ENCODE peak calls at places on chromosomes 3 and 15, in seven cellular contexts. M is neuronal stem cell, A is mesendoderm, G is H1, R is IMR-90, F is mesenchymal stem cell, L is trophoblast cell. I is an unnamed sample.
A peak's percentile ranks its signal among the peaks of the same experiment; 100 is the strongest.

GRCh38 chr15:56017920-56018319 is 24.5 kb upstream of the NEDD4 start:
- DNase-seq in M (no peak), L (no peak), A (peak; percentile 16), G (no peak), R (no peak), F (peak; percentile 24), I (no peak)

GRCh38 chr3:39329493-39329892 is at the start of gene CCR8:
- DNase-seq in F (no peak), R (no peak), A (peak; percentile 6), G (no peak), M (no peak), L (no peak), I (no peak)

GRCh38 chr3:141410408-141410807 is 42.1 kb downstream of the ZBTB38 start:
- DNase-seq in G (no peak), A (peak; percentile 35), F (peak; percentile 79), R (peak; percentile 83), L (no peak), M (no peak), I (no peak)

GRCh38 chr3:118108769-118109168 is 925.9 kb downstream of the IGSF11 start:
- DNase-seq in L (no peak), F (no peak), A (peak; percentile 21), R (no peak), M (no peak), G (no peak), I (no peak)

GRCh38 chr15:99148851-99149276 is 44.0 kb downstream of the SYNM start:
- DNase-seq in M (no peak), R (no peak), G (no peak), F (no peak), L (no peak), A (no peak), I (peak; percentile 23)

GRCh38 chr15:64288999-64289398 is 67.0 kb downstream of the CSNK1G1 start:
- DNase-seq in R (no peak), G (no peak), M (no peak), L (no peak), A (no peak), F (peak; percentile 55), I (no peak)

GRCh38 chr15:66854012-66854965 is 152.3 kb downstream of the SMAD6 start:
- DNase-seq in F (no peak), L (no peak), M (no peak), G (no peak), R (no peak), A (no peak), I (peak; percentile 42)

GRCh38 chr3:139121513-139122220 is 77.0 kb upstream of the PRR23C start:
- DNase-seq in F (no peak), R (peak; percentile 73), M (no peak), L (no peak), A (no peak), G (no peak), I (no peak)

GRCh38 chr15:73319460-73320245 is 49.1 kb downstream of the HCN4 start:
- DNase-seq in L (no peak), R (no peak), A (no peak), F (no peak), M (no peak), G (no peak), I (no peak)

GRCh38 chr3:82354181-82354696 is 592.8 kb upstream of the GBE1 start:
- DNase-seq in A (peak; percentile 10), R (no peak), G (no peak), M (no peak), L (no peak), F (no peak), I (no peak)

GRCh38 chr3:152104847-152105415 is 163.8 kb upstream of the MBNL1 start:
- DNase-seq in G (no peak), R (no peak), A (no peak), M (no peak), F (no peak), L (no peak), I (no peak)

GRCh38 chr3:184262166-184262926 is 993 bp upstream of the CAMK2N2 start:
- DNase-seq in F (no peak), M (no peak), G (no peak), R (peak; percentile 2), A (peak; percentile 8), L (no peak), I (peak; percentile 38)

GRCh38 chr15:82812994-82813393 is 3.6 kb downstream of the WHAMM start:
- DNase-seq in L (no peak), A (no peak), F (peak; percentile 21), R (no peak), G (no peak), M (no peak), I (no peak)

GRCh38 chr3:80052271-80052670 is 284.5 kb upstream of the ROBO1 start:
- DNase-seq in R (no peak), L (no peak), G (no peak), M (no peak), F (no peak), A (no peak), I (no peak)

GRCh38 chr15:27241942-27242341 is 271.0 kb downstream of the GABRG3 start:
- DNase-seq in F (no peak), R (no peak), L (no peak), G (no peak), M (no peak), A (peak; percentile 58), I (no peak)

DNA sequence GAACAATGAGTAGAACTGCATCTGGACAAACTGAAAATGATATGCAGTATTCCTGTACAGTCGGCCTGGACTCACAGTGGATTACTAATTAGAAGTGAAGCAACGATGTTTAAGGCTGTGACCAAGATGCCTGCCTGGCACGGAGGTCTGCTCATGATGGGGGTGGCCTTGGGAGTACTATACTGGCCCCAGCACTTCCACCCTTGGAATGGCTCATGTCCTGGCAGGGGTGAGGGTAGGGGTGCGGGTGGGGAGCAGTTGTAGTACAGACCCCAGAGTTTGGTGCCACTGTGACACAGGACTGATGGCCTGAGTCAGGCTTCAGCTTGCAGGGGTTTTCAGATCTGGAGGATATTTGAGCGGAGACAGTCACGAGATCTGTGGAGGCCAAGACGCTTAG is 55.1 kb upstream of the ICE2 start:
- DNase-seq in A (no peak), R (no peak), F (no peak), M (no peak), L (no peak), G (no peak), I (no peak)
- H4K8ac ChIP-seq in A (no peak overlapping the region), R (no peak overlapping the region), F (no peak overlapping the region), M (no peak overlapping the region), L (no peak overlapping the region), G (no peak overlapping the region), I (no peak overlapping the region)

GRCh38 chr15:68430471-68431036 is 1.4 kb downstream of the ITGA11 start:
- DNase-seq in R (no peak), L (no peak), G (no peak), A (no peak), M (no peak), F (no peak), I (peak; percentile 19)

GRCh38 chr15:68431037-68431791 is 749 bp downstream of the ITGA11 start:
- DNase-seq in F (no peak), M (peak; percentile 31), G (no peak), L (no peak), A (peak; percentile 21), R (no peak), I (peak; percentile 44)

GRCh38 chr15:68433551-68433950 is 1.6 kb upstream of the ITGA11 start:
- DNase-seq in L (no peak), R (no peak), M (no peak), G (no peak), A (no peak), F (no peak), I (no peak)

GRCh38 chr15:68432665-68433064 is 702 bp upstream of the ITGA11 start:
- DNase-seq in M (no peak), L (no peak), F (no peak), G (no peak), A (no peak), R (no peak), I (peak; percentile 15)

GRCh38 chr15:68431792-68432401 is at the start of gene ITGA11:
- DNase-seq in M (peak; percentile 52), R (peak; percentile 34), G (no peak), F (peak; percentile 78), L (no peak), A (peak; percentile 63), I (peak; percentile 83)
- H2BK120ac ChIP-seq in M (no peak within 1 kb of the TSS), R (peak within 1 kb of the TSS; percentile 69), G (no peak within 1 kb of the TSS), F (peak within 1 kb of the TSS; percentile 84), L (no peak within 1 kb of the TSS), A (no peak within 1 kb of the TSS), I (no peak within 1 kb of the TSS)

GRCh38 chr3:181289306-181289705 is 299.8 kb upstream of the DNAJC19 start:
- DNase-seq in F (no peak), M (no peak), R (no peak), A (no peak), G (no peak), L (no peak), I (no peak)
- H4K8ac ChIP-seq in F (no peak overlapping the region), M (no peak overlapping the region), R (no peak overlapping the region), A (no peak overlapping the region), G (no peak overlapping the region), L (no peak overlapping the region), I (no peak overlapping the region)

GRCh38 chr15:39430389-39430788 is 150.5 kb upstream of the THBS1 start:
- DNase-seq in M (no peak), A (no peak), R (no peak), F (no peak), L (no peak), G (no peak), I (no peak)
- H2BK120ac ChIP-seq in M (no peak overlapping the region), A (no peak overlapping the region), R (peak overlapping the region; percentile 63), F (no peak overlapping the region), L (peak overlapping the region; percentile 86), G (no peak overlapping the region), I (no peak overlapping the region)

DNA sequence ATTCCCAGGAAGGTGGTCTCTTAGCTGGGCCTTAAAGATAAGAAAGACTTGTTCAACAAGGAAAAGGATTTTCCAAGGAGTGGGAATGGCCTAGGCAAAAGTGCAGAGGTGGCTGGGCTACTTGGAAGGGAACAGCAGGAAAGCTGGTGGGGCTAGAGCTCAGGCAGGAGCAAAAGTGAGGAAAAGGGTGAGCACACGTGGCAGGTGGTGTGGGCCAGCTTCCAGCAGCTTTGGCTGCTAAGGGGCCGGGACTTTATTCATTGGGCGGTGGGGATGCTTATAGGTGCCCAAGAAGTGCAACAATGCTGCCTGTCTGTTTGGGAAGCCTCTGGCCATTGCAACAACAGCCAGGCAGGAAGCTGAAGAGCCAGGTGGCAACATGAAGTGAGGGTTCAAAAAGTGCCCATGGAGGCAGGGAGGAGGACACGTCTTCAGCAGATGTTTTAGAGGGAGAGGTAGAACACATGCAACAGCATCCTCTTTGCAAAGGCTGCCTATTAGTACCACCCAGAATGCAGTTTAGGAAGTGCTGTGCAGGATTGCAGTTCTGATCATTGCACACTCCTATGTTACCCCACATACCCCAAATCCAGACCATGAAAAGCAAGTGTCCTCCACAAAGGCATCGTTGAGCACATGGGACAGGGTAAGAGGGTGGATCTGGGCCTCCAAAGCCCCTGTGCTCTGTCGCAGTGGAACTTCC is 13.8 kb downstream of the ALDH1A3 start:
- DNase-seq in A (no peak), L (no peak), F (no peak), G (no peak), R (no peak), M (no peak), I (no peak)
- H4K8ac ChIP-seq in A (no peak overlapping the region), L (no peak overlapping the region), F (no peak overlapping the region), G (no peak overlapping the region), R (no peak overlapping the region), M (no peak overlapping the region), I (no peak overlapping the region)